ENCODE peak calls at places on chromosomes 3 and 15, in six cellular contexts. D, R, Q, P, E and K are unnamed samples.
A peak's percentile ranks its signal among the peaks of the same experiment; 100 is the strongest.

GRCh38 chr15:41881086-41881485 is 12.8 kb downstream of the SPTBN5 start:
- DNase-seq in D (no peak), R (no peak), Q (no peak), P (no peak), E (no peak), K (no peak)

GRCh38 chr3:16357191-16357590 is 92.2 kb downstream of the OXNAD1 start:
- DNase-seq in D (no peak), R (no peak), Q (peak; percentile 18), P (no peak), E (no peak), K (no peak)

GRCh38 chr3:170606675-170607074 is 20.8 kb upstream of the SLC7A14 start:
- DNase-seq in D (no peak), R (no peak), Q (peak; percentile 21), P (no peak), E (no peak), K (no peak)

GRCh38 chr3:140863481-140864084 is 78.1 kb upstream of the SLC25A36 start:
- DNase-seq in D (no peak), R (peak; percentile 42), Q (peak; percentile 39), P (peak; percentile 45), E (peak; percentile 23), K (peak; percentile 72)

GRCh38 chr3:167941234-167941995 is 154.3 kb downstream of the GOLIM4 start:
- DNase-seq in D (no peak), R (no peak), Q (peak; percentile 88), P (peak; percentile 2), E (no peak), K (peak; percentile 59)

GRCh38 chr3:32297366-32297765 is 58.9 kb downstream of the CMTM8 start:
- DNase-seq in D (no peak), R (no peak), Q (no peak), P (no peak), E (no peak), K (no peak)

GRCh38 chr3:168162172-168162571 is 66.4 kb upstream of the GOLIM4 start:
- DNase-seq in D (no peak), R (no peak), Q (peak; percentile 11), P (no peak), E (no peak), K (no peak)

GRCh38 chr15:43249699-43250203 is 17.0 kb downstream of the TGM5 start:
- DNase-seq in D (no peak), R (no peak), Q (peak; percentile 76), P (no peak), E (no peak), K (peak; percentile 87)

GRCh38 chr15:98722645-98723044 is 74.3 kb downstream of the IGF1R start:
- DNase-seq in D (no peak), R (no peak), Q (no peak), P (no peak), E (no peak), K (no peak)

GRCh38 chr3:152587861-152588260 is 247.1 kb upstream of the P2RY1 start:
- DNase-seq in D (no peak), R (no peak), Q (no peak), P (no peak), E (no peak), K (no peak)

GRCh38 chr15:87687176-87687890 is 569.2 kb downstream of the NTRK3 start:
- DNase-seq in D (no peak), R (no peak), Q (no peak), P (no peak), E (no peak), K (no peak)

GRCh38 chr3:24678441-24678865 is 183.8 kb upstream of the THRB start:
- DNase-seq in D (peak; percentile 61), R (no peak), Q (peak; percentile 74), P (no peak), E (no peak), K (peak; percentile 95)

GRCh38 chr3:115999598-115999997 is 376.3 kb downstream of the GAP43 start:
- DNase-seq in D (no peak), R (no peak), Q (peak; percentile 20), P (no peak), E (no peak), K (no peak)

GRCh38 chr3:76509179-76509830 is 530.6 kb upstream of the ROBO2 start:
- DNase-seq in D (no peak), R (no peak), Q (no peak), P (no peak), E (no peak), K (no peak)

GRCh38 chr3:195825857-195826804 is 14.4 kb upstream of the MUC4 start:
- DNase-seq in D (no peak), R (no peak), Q (no peak), P (no peak), E (no peak), K (no peak)

GRCh38 chr3:107599755-107600122 is 77.0 kb downstream of the BBX start:
- DNase-seq in D (no peak), R (no peak), Q (no peak), P (no peak), E (no peak), K (no peak)

GRCh38 chr3:156964562-156964961 is 138.4 kb downstream of the LEKR1 start:
- DNase-seq in D (no peak), R (no peak), Q (peak; percentile 17), P (no peak), E (no peak), K (no peak)

GRCh38 chr15:42385980-42386695 is 26.8 kb downstream of the CAPN3 start:
- DNase-seq in D (no peak), R (no peak), Q (peak; percentile 6), P (no peak), E (no peak), K (no peak)

GRCh38 chr3:102444101-102444500 is 9.3 kb downstream of the ZPLD1 start:
- DNase-seq in D (no peak), R (no peak), Q (peak; percentile 56), P (no peak), E (no peak), K (no peak)

GRCh38 chr15:72284781-72285180 is 12.4 kb upstream of the PARP6 start:
- DNase-seq in D (no peak), R (no peak), Q (peak; percentile 20), P (no peak), E (no peak), K (no peak)

GRCh38 chr15:59260090-59260489 is 53.4 kb downstream of the LDHAL6B start:
- DNase-seq in D (no peak), R (no peak), Q (no peak), P (no peak), E (no peak), K (no peak)

GRCh38 chr15:99703603-99704443 is 29.4 kb downstream of the LYSMD4 start:
- DNase-seq in D (peak; percentile 87), R (peak; percentile 81), Q (peak; percentile 95), P (peak; percentile 48), E (no peak), K (peak; percentile 89)

GRCh38 chr3:197027896-197028710 is 1.5 kb downstream of the MELTF start:
- DNase-seq in D (no peak), R (no peak), Q (no peak), P (no peak), E (no peak), K (no peak)

GRCh38 chr3:21722301-21722700 is 28.7 kb downstream of the ZNF385D start:
- DNase-seq in D (no peak), R (no peak), Q (no peak), P (no peak), E (no peak), K (no peak)

GRCh38 chr3:188169826-188170455 is 16.0 kb downstream of the LPP start:
- DNase-seq in D (no peak), R (no peak), Q (no peak), P (no peak), E (no peak), K (no peak)

GRCh38 chr3:55725681-55726500 is 238.8 kb upstream of the WNT5A start:
- DNase-seq in D (no peak), R (no peak), Q (peak; percentile 21), P (no peak), E (no peak), K (no peak)

GRCh38 chr15:90035835-90036220 is 34.7 kb downstream of the ZNF710 start:
- DNase-seq in D (no peak), R (no peak), Q (no peak), P (no peak), E (no peak), K (no peak)

GRCh38 chr3:185797108-185797881 is 27.5 kb downstream of the IGF2BP2 start:
- DNase-seq in D (no peak), R (no peak), Q (no peak), P (no peak), E (no peak), K (no peak)

GRCh38 chr3:127630811-127631714 is 2.1 kb downstream of the PODXL2 start:
- DNase-seq in D (no peak), R (no peak), Q (no peak), P (no peak), E (no peak), K (no peak)

GRCh38 chr15:72554471-72555425 is 80.6 kb downstream of the ARIH1 start:
- DNase-seq in D (no peak), R (peak; percentile 73), Q (peak; percentile 84), P (no peak), E (no peak), K (peak; percentile 94)

GRCh38 chr3:128794788-128795649 is 69.0 kb downstream of the RAB7A start:
- DNase-seq in D (no peak), R (peak; percentile 54), Q (peak; percentile 61), P (peak; percentile 46), E (peak; percentile 17), K (peak; percentile 64)

GRCh38 chr3:150090877-150091276 is 120.2 kb upstream of the PFN2 start:
- DNase-seq in D (no peak), R (no peak), Q (peak; percentile 37), P (no peak), E (no peak), K (no peak)

GRCh38 chr15:66698318-66698961 is 3.6 kb upstream of the SMAD6 start:
- DNase-seq in D (no peak), R (peak; percentile 88), Q (peak; percentile 56), P (peak; percentile 40), E (peak; percentile 47), K (peak; percentile 62)

GRCh38 chr3:194687638-194688206 is 2.0 kb downstream of the FAM43A start:
- DNase-seq in D (no peak), R (peak; percentile 76), Q (peak; percentile 51), P (no peak), E (peak; percentile 51), K (peak; percentile 37)
- TF ChIP-seq CTCF in D (no peak), R (peak; percentile 49), Q (peak; percentile 40), P (no peak), E (peak; percentile 82), K (peak; percentile 35)

GRCh38 chr3:119558528-119559339 is 680 bp downstream of the CD80 start:
- DNase-seq in D (no peak), R (no peak), Q (no peak), P (no peak), E (no peak), K (no peak)
- H3K4me3 ChIP-seq in D (no peak overlapping the region), R (no peak overlapping the region), Q (no peak overlapping the region), P (no peak overlapping the region), E (no peak overlapping the region), K (no peak overlapping the region)

DNA sequence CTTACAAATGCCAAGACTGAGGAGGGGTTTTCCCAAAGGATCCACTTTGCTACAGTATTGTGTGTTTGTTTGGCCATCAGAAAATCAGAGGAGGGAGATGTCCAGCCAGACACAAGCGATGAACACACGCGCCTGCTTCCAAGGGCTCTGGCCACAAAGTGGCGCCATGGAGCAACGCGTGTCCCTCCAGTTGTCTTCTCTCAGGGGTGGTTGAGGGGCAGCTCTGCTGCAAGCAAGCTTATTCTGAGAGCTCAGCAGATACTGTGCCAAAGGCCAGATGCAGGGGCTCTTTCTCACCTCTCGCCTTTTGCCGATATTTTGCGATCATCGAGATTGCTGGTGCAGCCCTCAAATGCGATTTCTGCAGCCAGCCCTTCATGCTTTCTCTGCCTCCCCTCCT is 88.9 kb upstream of the OSBPL11 start:
- DNase-seq in D (no peak), R (peak; percentile 3), Q (peak; percentile 12), P (no peak), E (peak; percentile 25), K (no peak)
- TF ChIP-seq CTCF in D (peak; percentile 51), R (no peak), Q (peak; percentile 44), P (no peak), E (peak; percentile 77), K (peak; percentile 67)

GRCh38 chr3:87997298-87997697 is 61.5 kb downstream of the CGGBP1 start:
- DNase-seq in D (peak; percentile 53), R (no peak), Q (no peak), P (no peak), E (no peak), K (peak; percentile 79)
- H3K4me3 ChIP-seq in D (no peak overlapping the region), R (no peak overlapping the region), Q (no peak overlapping the region), P (no peak overlapping the region), E (no peak overlapping the region), K (no peak overlapping the region)